ENCODE peak calls at places on chromosomes 1 and 21, in nine cellular contexts. X is T-helper 2 cell, S is GM04504, E is substantia nigra, Z is NCI-H1092 treated with DMSO at 0.1 percent for 48 hours, G is brain microvascular endothelial cell, V is transverse colon, W is occipital lobe, P is renal cortical epithelial cell. O is an unnamed sample.

GRCh38 chr1:2999138-2999537 is 22.1 kb upstream of the ACTRT2 start:
- DNase-seq in G (no peak), S (no peak), Z (no peak), X (no peak), E (no peak), W (no peak), V (no peak), P (no peak), O (no peak)

GRCh38 chr21:35294231-35294898 is 245.3 kb upstream of the RUNX1 start:
- DNase-seq in P (peak), X (no peak), V (peak), Z (peak), E (no peak), W (no peak), G (no peak), S (no peak), O (peak)

GRCh38 chr1:94697839-94698238 is 122.3 kb upstream of the SLC44A3 start:
- DNase-seq in X (no peak), W (no peak), G (no peak), V (no peak), S (no peak), E (no peak), Z (peak), P (peak), O (peak)

GRCh38 chr1:227270554-227270953 is 47.7 kb downstream of the CDC42BPA start:
- DNase-seq in P (no peak), E (no peak), S (no peak), G (no peak), X (no peak), V (no peak), W (no peak), Z (no peak), O (no peak)

GRCh38 chr1:29577512-29577911 is 341.2 kb downstream of the PTPRU start:
- DNase-seq in S (no peak), W (no peak), E (no peak), P (no peak), X (no peak), Z (no peak), V (no peak), G (no peak), O (no peak)

GRCh38 chr1:214720561-214720960 is 117.6 kb downstream of the CENPF start:
- DNase-seq in W (no peak), Z (no peak), P (no peak), E (no peak), S (no peak), G (no peak), V (no peak), X (no peak), O (no peak)

GRCh38 chr1:153363641-153364040 is 6.0 kb downstream of the S100A9 start:
- DNase-seq in G (no peak), E (no peak), P (no peak), Z (no peak), S (no peak), X (no peak), V (no peak), W (no peak), O (no peak)

GRCh38 chr1:110433803-110434202 is 17.1 kb upstream of the PROK1 start:
- DNase-seq in E (no peak), W (no peak), G (peak), V (no peak), S (peak), X (no peak), Z (no peak), P (peak), O (peak)

GRCh38 chr1:27569088-27569459 is 34.9 kb downstream of the AHDC1 start:
- DNase-seq in Z (no peak), G (no peak), X (no peak), V (no peak), P (no peak), E (no peak), S (no peak), W (no peak), O (no peak)

GRCh38 chr1:86224651-86225050 is 68.1 kb upstream of the COL24A1 start:
- DNase-seq in W (no peak), P (no peak), Z (no peak), S (no peak), X (no peak), E (no peak), V (no peak), G (no peak), O (no peak)

GRCh38 chr1:85313888-85314696 is 37.7 kb upstream of the BCL10 start:
- DNase-seq in E (no peak), X (no peak), S (peak), V (no peak), P (peak), W (no peak), Z (peak), G (peak), O (peak)

GRCh38 chr21:17371470-17371869 is 141.4 kb upstream of the CXADR start:
- DNase-seq in X (no peak), Z (no peak), S (peak), V (no peak), E (no peak), P (peak), G (peak), W (no peak), O (no peak)

GRCh38 chr1:6343506-6344405 is 49.8 kb downstream of the ACOT7 start:
- DNase-seq in G (peak), S (peak), V (peak), E (no peak), X (peak), W (peak), Z (peak), P (peak), O (peak)

GRCh38 chr21:15768045-15768601 is 38.3 kb downstream of the USP25 start:
- DNase-seq in G (no peak), V (no peak), P (no peak), X (no peak), W (no peak), Z (no peak), S (no peak), E (no peak), O (no peak)